ENCODE peak calls at places on chromosome 20, in six cellular contexts. H is mucosa of descending colon, X is suprapubic skin, F is prostate gland, P is psoas muscle, W is GM06990. K is an unnamed sample.
A peak's percentile ranks its signal among the peaks of the same experiment; 100 is the strongest.

GRCh38 chr20:45229264-45230056 is 8.3 kb downstream of the SEMG2 start:
- DNase-seq in H (peak; percentile 84), X (no peak), F (no peak), P (no peak), W (peak; percentile 48), K (peak; percentile 69)

GRCh38 chr20:7936735-7937078 is 3.6 kb downstream of the HAO1 start:
- DNase-seq in H (no peak), X (no peak), F (no peak), P (no peak), W (no peak), K (no peak)

GRCh38 chr20:36575066-36575743 is 1.8 kb downstream of the TGIF2 start:
- DNase-seq in H (peak; percentile 52), X (peak; percentile 75), F (peak; percentile 75), P (peak; percentile 33), W (no peak), K (no peak)

GRCh38 chr20:50561379-50562078 is 51.3 kb downstream of the PTPN1 start:
- DNase-seq in H (no peak), X (no peak), F (no peak), P (no peak), W (peak; percentile 59), K (no peak)

GRCh38 chr20:17612287-17612974 is 42.6 kb downstream of the DSTN start:
- DNase-seq in H (peak; percentile 46), X (peak; percentile 73), F (no peak), P (no peak), W (no peak), K (no peak)

GRCh38 chr20:38590682-38591483 is 9.9 kb downstream of the ADIG start:
- DNase-seq in H (no peak), X (no peak), F (no peak), P (no peak), W (no peak), K (no peak)

GRCh38 chr20:16712541-16712947 is 17.3 kb upstream of the SNRPB2 start:
- DNase-seq in H (no peak), X (no peak), F (no peak), P (no peak), W (no peak), K (no peak)

GRCh38 chr20:57008217-57008616 is 258.2 kb downstream of the BMP7 start:
- DNase-seq in H (no peak), X (no peak), F (no peak), P (no peak), W (no peak), K (no peak)

GRCh38 chr20:10419550-10420133 is 14.4 kb downstream of the MKKS start:
- DNase-seq in H (no peak), X (no peak), F (no peak), P (no peak), W (no peak), K (no peak)

GRCh38 chr20:62523473-62524203 is 47.8 kb upstream of the GATA5 start:
- DNase-seq in H (no peak), X (no peak), F (no peak), P (no peak), W (no peak), K (no peak)

GRCh38 chr20:35474504-35474903 is 19.1 kb downstream of the CEP250 start:
- DNase-seq in H (no peak), X (no peak), F (no peak), P (no peak), W (no peak), K (no peak)

GRCh38 chr20:61960836-61961235 is 104.8 kb downstream of the TAF4 start:
- DNase-seq in H (no peak), X (no peak), F (no peak), P (no peak), W (no peak), K (no peak)

GRCh38 chr20:47917549-47918070 is 132.3 kb upstream of the SULF2 start:
- DNase-seq in H (no peak), X (no peak), F (no peak), P (no peak), W (no peak), K (no peak)

GRCh38 chr20:37421988-37422387 is 76.0 kb downstream of the SRC start:
- DNase-seq in H (no peak), X (no peak), F (no peak), P (no peak), W (no peak), K (no peak)

GRCh38 chr20:31674895-31675827 is 37.4 kb downstream of the COX4I2 start:
- DNase-seq in H (peak; percentile 58), X (peak; percentile 82), F (no peak), P (peak; percentile 67), W (peak; percentile 43), K (no peak)

GRCh38 chr20:50152394-50153152 is 950 bp downstream of the PEDS1 start:
- DNase-seq in H (peak; percentile 56), X (no peak), F (no peak), P (no peak), W (no peak), K (peak; percentile 67)

GRCh38 chr20:50915424-50915823 is 15.8 kb downstream of the ADNP start:
- DNase-seq in H (no peak), X (no peak), F (no peak), P (no peak), W (no peak), K (no peak)

GRCh38 chr20:56676679-56677078 is 47.6 kb downstream of the TFAP2C start:
- DNase-seq in H (no peak), X (no peak), F (no peak), P (no peak), W (no peak), K (no peak)

GRCh38 chr20:10671221-10671849 is 2.5 kb downstream of the JAG1 start:
- DNase-seq in H (peak; percentile 77), X (peak; percentile 95), F (peak; percentile 87), P (no peak), W (peak; percentile 47), K (peak; percentile 94)

GRCh38 chr20:16966276-16966880 is 218.2 kb downstream of the OTOR start:
- DNase-seq in H (no peak), X (no peak), F (no peak), P (no peak), W (no peak), K (no peak)

GRCh38 chr20:33445881-33446615 is 2.5 kb upstream of the SNTA1 start:
- DNase-seq in H (no peak), X (no peak), F (no peak), P (no peak), W (no peak), K (no peak)

GRCh38 chr20:33443512-33444239 is at the start of gene SNTA1:
- DNase-seq in H (peak; percentile 96), X (peak; percentile 94), F (peak; percentile 93), P (peak; percentile 94), W (peak; percentile 87), K (peak; percentile 99)

GRCh38 chr20:33443006-33443511 is 504 bp downstream of the SNTA1 start:
- DNase-seq in H (peak; percentile 29), X (peak; percentile 76), F (no peak), P (peak; percentile 43), W (no peak), K (no peak)

GRCh38 chr20:33442136-33443005 is 1.2 kb downstream of the SNTA1 start:
- DNase-seq in H (no peak), X (no peak), F (no peak), P (no peak), W (no peak), K (no peak)

GRCh38 chr20:33444797-33445560 is 1.4 kb upstream of the SNTA1 start:
- DNase-seq in H (peak; percentile 35), X (no peak), F (no peak), P (peak; percentile 31), W (no peak), K (no peak)
- H3K4me3 ChIP-seq in H (no peak overlapping the region), X (no peak overlapping the region), F (no peak overlapping the region), P (peak overlapping the region; percentile 71), W (peak overlapping the region; percentile 83), K (no peak overlapping the region)

GRCh38 chr20:40890635-40891034 is 138.0 kb upstream of the TOP1 start:
- DNase-seq in H (no peak), X (no peak), F (no peak), P (no peak), W (no peak), K (no peak)

GRCh38 chr20:40897177-40897700 is 131.4 kb upstream of the TOP1 start:
- DNase-seq in H (no peak), X (no peak), F (no peak), P (no peak), W (no peak), K (no peak)

GRCh38 chr20:40895182-40895581 is 133.4 kb upstream of the TOP1 start:
- DNase-seq in H (no peak), X (no peak), F (no peak), P (no peak), W (no peak), K (no peak)

GRCh38 chr20:40893610-40894242 is 134.9 kb upstream of the TOP1 start:
- DNase-seq in H (no peak), X (no peak), F (no peak), P (no peak), W (no peak), K (no peak)

DNA sequence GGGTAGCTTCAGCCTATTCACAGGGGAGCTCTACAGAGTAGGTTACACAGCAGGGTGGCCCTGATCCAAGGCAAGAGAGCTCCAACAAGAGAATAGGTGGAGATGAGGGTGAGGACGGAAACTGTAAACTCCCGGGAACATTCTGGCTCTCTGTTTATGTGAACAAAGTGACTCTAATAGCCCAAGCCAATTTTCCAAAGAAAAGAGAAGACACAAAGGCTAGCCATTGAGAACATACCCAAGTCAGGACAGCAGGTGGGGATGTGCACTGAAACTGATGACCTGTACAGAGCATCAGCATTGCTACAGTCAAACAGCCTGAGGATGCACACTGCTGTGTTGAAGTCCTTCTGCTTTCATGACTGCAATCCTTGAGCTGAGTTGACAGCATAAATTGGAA is 136.0 kb upstream of the TOP1 start:
- DNase-seq in H (no peak), X (no peak), F (peak; percentile 35), P (no peak), W (no peak), K (no peak)
- TF ChIP-seq CTCF in H (no peak), X (no peak), F (no peak), P (no peak), W (peak; percentile 19), K (no peak)

DNA sequence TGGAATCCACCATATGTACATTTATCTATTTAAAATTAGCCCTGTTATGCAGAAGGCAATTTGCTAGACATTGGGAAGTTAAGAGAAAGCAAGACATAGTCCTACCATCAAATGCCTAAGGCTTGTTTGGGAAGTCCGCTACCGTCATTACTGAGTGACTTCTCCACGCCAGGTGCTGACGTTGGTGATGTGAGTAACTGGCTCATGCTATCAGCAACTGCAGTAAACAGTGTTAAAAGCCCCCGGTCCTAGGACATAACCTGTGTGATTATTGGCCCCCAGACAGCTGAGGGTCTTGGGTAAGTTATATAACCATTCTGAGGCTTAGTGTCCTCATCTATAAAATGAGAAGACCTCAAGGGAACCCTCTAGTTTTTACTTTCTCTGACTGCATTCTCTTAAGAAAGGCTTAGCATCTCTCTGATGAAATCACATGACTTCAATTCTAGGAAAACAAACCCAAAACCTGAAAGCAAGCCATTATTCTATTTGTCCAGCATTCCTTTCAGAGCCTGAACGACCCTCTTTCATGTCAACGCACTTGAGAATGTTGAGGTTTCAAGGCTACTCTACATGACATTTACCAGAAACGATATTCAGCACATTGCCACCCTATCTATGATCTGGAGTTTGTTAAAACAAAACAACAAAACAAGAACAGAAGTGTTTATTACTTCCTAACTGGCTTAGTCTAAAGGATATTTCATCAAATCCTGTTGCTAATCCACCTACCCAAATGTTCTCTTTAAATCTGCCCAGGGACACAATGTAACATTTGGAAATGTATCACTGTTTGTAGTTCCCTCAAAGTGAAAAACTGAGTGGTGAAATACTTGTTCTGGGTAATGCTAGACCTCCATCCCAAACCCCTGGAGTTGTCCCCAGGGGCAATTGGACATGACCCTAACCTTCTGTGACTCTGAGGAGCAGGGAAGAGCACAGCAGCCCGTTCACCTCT is 133.8 kb downstream of the BTBD3 start:
- DNase-seq in H (no peak), X (no peak), F (no peak), P (no peak), W (no peak), K (no peak)
- H3K4me3 ChIP-seq in H (no peak overlapping the region), X (no peak overlapping the region), F (no peak overlapping the region), P (no peak overlapping the region), W (no peak overlapping the region), K (no peak overlapping the region)

GRCh38 chr20:64101731-64102621 is 5.4 kb downstream of the NPBWR2 start:
- DNase-seq in H (peak; percentile 52), X (no peak), F (peak; percentile 29), P (peak; percentile 34), W (peak; percentile 50), K (peak; percentile 91)
- TF ChIP-seq CTCF in H (peak; percentile 40), X (peak; percentile 6), F (peak; percentile 58), P (peak; percentile 60), W (peak; percentile 68), K (peak; percentile 70)